ENCODE peak calls at places on chromosomes 2 and 18, in five cellular contexts. M is CD4-positive, alpha-beta T cell; O is HL-60; H is Peyer's patch; P is A673. N is an unnamed sample.

GRCh38 chr2:50223643-50224042 is 808.3 kb downstream of the NRXN1 start:
- DNase-seq in M (no peak), O (no peak), P (no peak), H (no peak), N (no peak)

GRCh38 chr2:240831594-240832204 is 11.7 kb upstream of the KIF1A start:
- DNase-seq in P (no peak), H (no peak), M (no peak), O (no peak), N (no peak)

GRCh38 chr2:24008672-24009366 is 1.1 kb upstream of the MFSD2B start:
- DNase-seq in P (no peak), O (no peak), M (no peak), H (no peak), N (no peak)

GRCh38 chr2:763766-764525 is 86.7 kb upstream of the TMEM18 start:
- DNase-seq in P (no peak), H (no peak), M (no peak), O (no peak), N (no peak)

GRCh38 chr2:51620830-51621229 is 588.9 kb upstream of the NRXN1 start:
- DNase-seq in O (no peak), P (no peak), H (no peak), M (no peak), N (no peak)

GRCh38 chr2:9638532-9638931 is 7.7 kb upstream of the YWHAQ start:
- DNase-seq in H (peak; percentile 81), O (no peak), M (no peak), P (no peak), N (peak; percentile 91)

GRCh38 chr18:50194623-50195532 is at the start of gene MYO5B:
- DNase-seq in M (peak; percentile 33), H (peak; percentile 90), O (peak; percentile 48), P (peak; percentile 10), N (no peak)

GRCh38 chr2:176508984-176509383 is 239.7 kb downstream of the MTX2 start:
- DNase-seq in O (no peak), M (no peak), P (no peak), H (no peak), N (no peak)

GRCh38 chr18:9444549-9444948 is 30.8 kb upstream of the RALBP1 start:
- DNase-seq in O (no peak), P (no peak), M (no peak), H (no peak), N (no peak)

DNA sequence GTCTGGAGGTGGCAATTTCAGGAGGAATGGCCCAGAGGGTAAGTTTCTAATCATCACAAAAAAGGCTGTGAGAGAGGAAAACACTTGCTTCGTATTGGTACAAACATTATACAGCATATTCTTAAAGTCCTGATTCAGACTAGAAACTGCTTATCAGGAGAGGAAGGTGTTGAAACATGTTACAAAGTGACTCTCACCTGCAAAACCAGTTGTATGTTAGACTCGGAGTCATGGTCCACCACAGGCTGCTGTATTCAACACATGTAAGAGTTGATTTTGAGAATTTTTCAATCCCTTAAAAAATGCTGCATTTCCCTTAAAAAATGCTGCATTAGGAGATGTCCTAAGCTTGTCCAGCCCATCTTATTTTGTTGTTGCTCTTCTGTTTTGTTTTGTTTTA is 61.5 kb downstream of the MBP start:
- DNase-seq in H (no peak), M (no peak), P (no peak), O (no peak), N (no peak)
- H3K27ac ChIP-seq in H (peak overlapping the region; percentile 55), M (peak overlapping the region; percentile 56), P (no peak overlapping the region), O (peak overlapping the region; percentile 10), N (no peak overlapping the region)

GRCh38 chr2:8533923-8534322 is 147.9 kb upstream of the ID2 start:
- DNase-seq in O (no peak), M (no peak), P (no peak), H (no peak), N (no peak)

GRCh38 chr2:8534729-8535397 is 147.0 kb upstream of the ID2 start:
- DNase-seq in M (no peak), P (no peak), H (peak; percentile 66), O (peak; percentile 97), N (peak; percentile 80)

GRCh38 chr2:8534386-8534728 is 147.5 kb upstream of the ID2 start:
- DNase-seq in M (no peak), H (no peak), O (no peak), P (no peak), N (no peak)

GRCh38 chr2:8531481-8531880 is 150.4 kb upstream of the ID2 start:
- DNase-seq in O (no peak), H (no peak), P (no peak), M (no peak), N (no peak)

GRCh38 chr2:8532408-8532807 is 149.4 kb upstream of the ID2 start:
- DNase-seq in M (no peak), O (no peak), H (no peak), P (no peak), N (no peak)
- TF ChIP-seq CTCF in M (no peak), O (no peak), H (no peak), P (no peak), N (no peak)

GRCh38 chr2:12895017-12895416 is 178.3 kb downstream of the TRIB2 start:
- DNase-seq in M (no peak), P (no peak), O (no peak), H (no peak), N (no peak)

GRCh38 chr2:12896283-12897014 is 179.7 kb downstream of the TRIB2 start:
- DNase-seq in M (no peak), P (no peak), O (peak; percentile 12), H (no peak), N (no peak)

DNA sequence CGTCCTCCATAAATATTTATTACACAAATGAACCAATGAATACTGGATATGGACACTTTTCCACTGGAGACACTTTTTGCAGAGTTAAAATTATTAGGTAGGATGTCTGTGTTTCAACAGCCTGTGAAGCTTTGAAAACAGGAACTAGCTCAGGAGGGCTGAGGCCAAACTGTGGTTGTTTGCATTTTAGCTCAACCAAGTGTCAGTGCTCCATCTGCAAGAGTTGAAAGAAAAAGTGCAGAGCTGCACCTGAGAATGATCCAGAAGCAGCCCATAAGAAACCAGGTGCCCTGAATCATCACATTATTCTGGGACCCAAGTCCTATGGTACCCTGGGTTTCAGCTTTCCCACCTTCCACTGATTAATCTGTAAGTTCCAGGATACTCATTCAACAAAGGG is 180.4 kb downstream of the TRIB2 start:
- DNase-seq in H (peak; percentile 50), P (no peak), O (peak; percentile 64), M (no peak), N (no peak)
- H3K27ac ChIP-seq in H (no peak overlapping the region), P (no peak overlapping the region), O (peak overlapping the region; percentile 25), M (no peak overlapping the region), N (no peak overlapping the region)

GRCh38 chr2:189592353-189592984 is 11.9 kb upstream of the SLC40A1 start:
- DNase-seq in H (no peak), P (no peak), O (no peak), M (no peak), N (no peak)
- TF ChIP-seq CTCF in H (no peak), P (no peak), O (no peak), M (no peak), N (no peak)

DNA sequence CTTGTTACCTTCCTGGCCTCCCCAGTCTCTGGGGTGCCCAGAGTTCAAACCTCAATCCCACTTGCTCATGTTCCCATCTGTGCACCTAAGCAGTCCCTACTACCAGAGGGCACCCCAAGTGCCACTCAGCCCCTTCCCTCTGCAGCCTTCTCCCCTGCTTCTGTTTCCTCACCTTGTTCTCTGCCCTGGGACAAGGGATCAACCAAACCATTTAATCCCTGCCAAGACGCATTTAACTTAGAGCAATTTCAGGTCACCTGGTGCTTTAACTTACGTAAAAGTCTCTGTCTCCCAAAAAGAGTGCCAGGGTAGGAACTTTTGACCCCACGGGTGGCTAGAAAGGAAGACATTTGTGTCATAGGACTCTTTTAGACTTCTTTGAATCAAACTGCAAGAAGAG is 67.2 kb downstream of the SRD5A2 start:
- DNase-seq in H (no peak), M (no peak), P (no peak), O (no peak), N (no peak)
- H3K27ac ChIP-seq in H (no peak overlapping the region), M (no peak overlapping the region), P (no peak overlapping the region), O (no peak overlapping the region), N (no peak overlapping the region)

DNA sequence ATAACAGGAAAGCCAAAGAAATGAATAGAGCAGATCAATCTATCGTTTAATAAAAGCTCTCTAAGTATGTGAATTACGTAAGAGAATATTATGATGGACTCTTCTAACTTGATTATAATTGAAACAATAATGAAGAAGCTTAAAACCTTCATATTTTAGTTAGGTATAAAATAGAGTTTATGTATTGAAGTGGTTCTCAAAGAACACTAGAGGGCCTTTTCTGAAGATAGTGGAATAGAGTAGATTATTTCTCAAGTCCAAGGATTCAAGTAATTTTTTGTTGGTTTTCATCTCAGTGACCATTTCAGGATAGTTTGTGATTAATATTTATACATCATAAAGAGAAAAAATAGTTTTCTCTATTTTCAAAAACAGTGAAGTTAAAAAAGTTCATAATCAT is 97.7 kb downstream of the NBEAL1 start:
- DNase-seq in P (no peak), O (no peak), H (no peak), M (no peak), N (no peak)
- TF ChIP-seq CTCF in P (no peak), O (no peak), H (no peak), M (no peak), N (no peak)

GRCh38 chr2:230739961-230740360 is 27.3 kb downstream of the CAB39 start:
- DNase-seq in P (no peak), H (no peak), M (no peak), O (no peak), N (no peak)

GRCh38 chr2:230735884-230736283 is 23.2 kb downstream of the CAB39 start:
- DNase-seq in P (no peak), O (no peak), H (no peak), M (no peak), N (no peak)

GRCh38 chr2:230737791-230738226 is 25.2 kb downstream of the CAB39 start:
- DNase-seq in P (no peak), O (no peak), M (no peak), H (no peak), N (no peak)

GRCh38 chr2:230738391-230738811 is 25.8 kb downstream of the CAB39 start:
- DNase-seq in P (no peak), H (no peak), M (no peak), O (no peak), N (no peak)

DNA sequence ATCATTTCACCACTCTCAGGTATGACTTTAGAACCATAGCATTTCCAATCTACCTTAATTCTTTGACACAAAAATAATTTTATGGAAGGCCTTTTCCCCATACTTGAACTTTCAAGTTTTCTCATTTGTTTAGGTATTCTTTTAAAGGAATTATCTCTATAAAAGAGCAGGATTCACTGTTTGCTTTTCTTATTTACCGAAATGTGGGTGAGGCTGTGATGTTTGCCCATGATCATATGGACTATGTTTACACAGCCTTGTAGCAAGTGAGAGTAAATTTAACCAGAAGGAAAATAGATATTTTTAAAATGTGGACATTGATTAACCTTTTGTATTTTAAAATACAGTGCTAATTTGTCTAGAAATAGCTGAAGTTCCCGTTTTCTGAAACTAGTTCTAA is 26.3 kb downstream of the CAB39 start:
- DNase-seq in P (no peak), M (no peak), O (no peak), H (no peak), N (no peak)
- H3K27ac ChIP-seq in P (no peak overlapping the region), M (no peak overlapping the region), O (peak overlapping the region; percentile 42), H (no peak overlapping the region), N (peak overlapping the region; percentile 23)